ENCODE peak calls at places on chromosomes 11 and 22, in four cellular contexts. Y is endodermal cell, V is HFF-Myc, E is ovary. I is an unnamed sample.

GRCh38 chr22:43293661-43294392 is 49.3 kb downstream of the SCUBE1 start:
- DNase-seq in Y (no peak), V (no peak), E (peak), I (no peak)

GRCh38 chr11:71996946-71997345 is 1.8 kb upstream of the IL18BP start:
- DNase-seq in Y (no peak), V (no peak), E (no peak), I (no peak)

GRCh38 chr11:27619936-27620335 is 80.3 kb downstream of the BDNF start:
- DNase-seq in Y (no peak), V (no peak), E (no peak), I (no peak)

GRCh38 chr11:81963018-81963417 is 770.6 kb downstream of the FAM181B start:
- DNase-seq in Y (no peak), V (no peak), E (no peak), I (no peak)

GRCh38 chr11:120096756-120097191 is 41.1 kb downstream of the TRIM29 start:
- DNase-seq in Y (peak), V (no peak), E (no peak), I (no peak)

GRCh38 chr11:61828629-61829407 is 718 bp downstream of the FADS2 start:
- DNase-seq in Y (peak), V (no peak), E (peak), I (peak)

GRCh38 chr11:30411383-30411782 is 88.5 kb downstream of the ARL14EP start:
- DNase-seq in Y (no peak), V (no peak), E (no peak), I (no peak)

GRCh38 chr11:96137357-96137756 is 205.6 kb downstream of the MAML2 start:
- DNase-seq in Y (no peak), V (no peak), E (no peak), I (no peak)

GRCh38 chr11:126307706-126308105 is 3.8 kb downstream of the DCPS start:
- DNase-seq in Y (peak), V (no peak), E (no peak), I (no peak)

GRCh38 chr11:72939031-72939430 is 124.8 kb downstream of the ATG16L2 start:
- DNase-seq in Y (no peak), V (no peak), E (no peak), I (no peak)

GRCh38 chr11:47571012-47571729 is 5.8 kb downstream of the PTPMT1 start:
- DNase-seq in Y (no peak), V (no peak), E (no peak), I (no peak)

GRCh38 chr11:68927280-68928107 is 23.8 kb downstream of the IGHMBP2 start:
- DNase-seq in Y (no peak), V (no peak), E (no peak), I (no peak)

GRCh38 chr11:128346808-128347207 is 240.6 kb downstream of the ETS1 start:
- DNase-seq in Y (no peak), V (no peak), E (no peak), I (no peak)

GRCh38 chr11:32213223-32213622 is 122.3 kb downstream of the RCN1 start:
- DNase-seq in Y (no peak), V (peak), E (no peak), I (no peak)

GRCh38 chr11:76159303-76159937 is 46.9 kb downstream of the WNT11 start:
- DNase-seq in Y (no peak), V (no peak), E (no peak), I (no peak)

GRCh38 chr11:120208777-120209176 is 2.1 kb upstream of the OAF start:
- DNase-seq in Y (no peak), V (peak), E (peak), I (no peak)

GRCh38 chr11:129247129-129247528 is 55.0 kb upstream of the ARHGAP32 start:
- DNase-seq in Y (no peak), V (no peak), E (no peak), I (no peak)

GRCh38 chr11:75802913-75803820 is 11.8 kb upstream of the UVRAG start:
- DNase-seq in Y (peak), V (peak), E (peak), I (no peak)

GRCh38 chr22:49193901-49194465 is 633.7 kb downstream of the BRD1 start:
- DNase-seq in Y (no peak), V (no peak), E (no peak), I (no peak)

GRCh38 chr22:44676441-44677298 is 25.3 kb upstream of the PRR5 start:
- DNase-seq in Y (peak), V (no peak), E (no peak), I (no peak)

GRCh38 chr11:75946531-75947530 is 131.8 kb downstream of the UVRAG start:
- DNase-seq in Y (peak), V (peak), E (no peak), I (no peak)

GRCh38 chr22:17097062-17097461 is 12.3 kb downstream of the IL17RA start:
- DNase-seq in Y (no peak), V (no peak), E (no peak), I (peak)

GRCh38 chr11:73981051-73981805 is 1.4 kb downstream of the UCP2 start:
- DNase-seq in Y (peak), V (no peak), E (no peak), I (no peak)

GRCh38 chr11:32792948-32793475 is 1.4 kb downstream of the CCDC73 start:
- DNase-seq in Y (peak), V (peak), E (peak), I (no peak)

GRCh38 chr11:107757661-107758060 is 45.8 kb upstream of the SLN start:
- DNase-seq in Y (peak), V (no peak), E (no peak), I (no peak)
- TF ChIP-seq CTCF in Y (peak), V (peak), E (no peak), I (no peak)

GRCh38 chr11:3971756-3972404 is 116.4 kb downstream of the STIM1 start:
- DNase-seq in Y (no peak), V (no peak), E (no peak), I (no peak)
- TF ChIP-seq CTCF in Y (no peak), V (no peak), E (no peak), I (no peak)

GRCh38 chr22:20549232-20549841 is 41.9 kb downstream of the MED15 start:
- DNase-seq in Y (no peak), V (no peak), E (no peak), I (no peak)
- TF ChIP-seq CTCF in Y (no peak), V (no peak), E (no peak), I (no peak)

DNA sequence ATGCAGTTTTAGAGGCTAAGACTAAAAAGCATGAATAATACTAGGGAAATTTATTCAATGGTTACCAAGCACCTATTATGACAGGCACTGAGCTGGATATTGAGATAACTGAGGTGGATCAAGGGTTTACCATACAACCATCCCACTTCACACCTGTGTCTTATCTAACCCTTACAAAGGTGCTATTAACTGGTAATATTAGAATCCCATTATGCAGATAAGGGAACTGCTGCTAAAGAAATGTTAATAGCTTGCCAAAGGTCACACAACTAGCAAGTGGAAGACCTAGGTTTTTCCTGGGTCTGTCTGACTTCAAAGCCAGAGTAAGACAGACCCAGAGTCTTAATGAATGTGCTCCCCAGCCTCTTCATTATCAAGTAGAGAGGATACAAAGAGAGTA is 21.1 kb upstream of the VSTM5 start:
- DNase-seq in Y (no peak), V (no peak), E (no peak), I (no peak)
- TF ChIP-seq CTCF in Y (no peak), V (no peak), E (no peak), I (no peak)

GRCh38 chr11:8206251-8207079 is 37.6 kb upstream of the RIC3 start:
- DNase-seq in Y (peak), V (no peak), E (peak), I (peak)

GRCh38 chr11:8207080-8208000 is 38.5 kb upstream of the RIC3 start:
- DNase-seq in Y (peak), V (peak), E (no peak), I (peak)

GRCh38 chr11:8213390-8213789 is 44.6 kb upstream of the RIC3 start:
- DNase-seq in Y (no peak), V (no peak), E (no peak), I (no peak)

GRCh38 chr11:8205566-8205965 is 36.7 kb upstream of the RIC3 start:
- DNase-seq in Y (peak), V (no peak), E (no peak), I (peak)

DNA sequence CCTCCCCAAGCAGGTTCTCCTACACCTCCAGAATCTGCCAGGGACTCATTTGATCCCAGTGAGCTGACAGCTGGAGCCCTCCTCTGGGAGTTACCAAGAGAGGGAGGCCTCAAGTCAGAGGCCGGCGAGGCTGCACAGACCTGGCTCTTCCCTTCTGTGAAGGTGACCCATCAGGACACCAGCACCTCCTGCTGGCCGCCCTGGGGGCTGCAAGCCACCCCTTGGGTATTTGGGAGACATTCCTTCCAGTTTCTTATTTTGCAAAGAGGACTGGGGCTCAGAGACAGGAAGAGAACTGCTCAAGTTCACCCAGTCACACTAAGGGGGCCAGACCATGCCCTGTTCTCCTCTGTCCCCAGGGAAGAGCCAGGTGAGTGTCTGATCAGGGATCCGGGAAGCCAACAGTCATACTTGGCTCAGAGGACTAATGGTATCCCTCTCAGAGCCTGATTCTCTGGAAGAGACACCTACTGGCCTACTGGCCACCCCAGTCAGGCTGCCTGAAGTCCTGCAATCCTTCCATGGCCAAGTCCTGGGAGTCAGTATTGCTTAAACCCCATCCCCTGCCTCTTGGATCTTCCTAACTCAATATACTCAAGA is 40.5 kb upstream of the RIC3 start:
- DNase-seq in Y (peak), V (no peak), E (no peak), I (no peak)
- TF ChIP-seq CTCF in Y (peak), V (peak), E (no peak), I (peak)

DNA sequence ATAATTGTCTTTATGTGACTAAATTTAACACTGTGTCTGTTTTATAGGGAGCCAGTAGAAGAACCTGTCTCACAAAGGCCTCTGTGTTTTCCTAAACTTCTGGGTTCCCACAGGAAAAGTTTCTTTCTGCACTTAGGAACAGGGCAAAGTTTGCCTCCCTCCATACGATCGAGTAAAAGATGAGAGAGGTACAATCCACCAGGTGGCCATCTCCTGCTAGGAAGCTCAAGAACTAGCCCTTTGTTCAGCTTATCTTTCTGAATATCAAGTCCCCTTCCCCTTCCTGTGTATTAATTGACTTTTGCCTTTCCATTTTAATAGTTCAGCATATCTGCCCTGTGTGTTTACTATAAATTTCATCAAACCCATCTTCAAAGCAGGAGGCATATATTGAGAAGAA is 18.0 kb downstream of the CSNK2A3 start:
- DNase-seq in Y (no peak), V (no peak), E (no peak), I (no peak)
- TF ChIP-seq CTCF in Y (peak), V (no peak), E (no peak), I (no peak)

DNA sequence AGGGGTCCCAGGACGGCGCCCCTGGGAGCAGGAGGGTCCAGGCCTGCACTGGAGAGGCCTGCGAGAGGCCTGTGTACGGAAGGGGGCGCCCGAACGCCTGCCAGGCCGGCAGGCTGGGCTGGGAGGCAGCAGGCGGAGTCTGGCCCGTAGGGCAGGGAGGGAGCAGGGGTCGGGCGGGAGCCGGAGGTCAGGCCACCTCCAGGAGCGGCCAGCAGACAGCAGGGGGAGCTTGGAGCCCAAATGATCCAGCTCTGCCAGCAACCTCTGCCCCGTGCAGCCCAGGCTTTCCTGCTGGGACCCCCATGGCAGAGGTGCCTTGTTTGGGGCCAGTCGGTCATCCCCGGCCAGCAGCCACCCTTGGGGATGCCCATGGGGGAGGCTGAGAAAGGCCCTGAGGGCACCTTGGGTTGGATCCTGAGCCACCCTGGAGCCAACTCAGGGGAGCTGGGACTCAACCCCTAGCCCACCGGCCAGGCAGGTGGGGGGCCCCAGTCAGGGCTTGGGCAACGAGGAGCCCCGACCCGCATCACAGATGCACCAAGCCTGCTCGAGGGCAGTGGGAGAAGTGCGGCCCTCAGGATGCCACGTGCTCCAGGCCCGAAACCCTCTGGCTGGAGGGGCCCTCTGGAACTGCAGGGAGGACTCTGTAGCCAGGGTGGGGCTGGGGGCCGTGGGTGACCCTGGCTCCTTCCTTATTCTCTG is 9.6 kb upstream of the SYT8 start:
- DNase-seq in Y (peak), V (no peak), E (no peak), I (no peak)
- TF ChIP-seq CTCF in Y (peak), V (peak), E (no peak), I (no peak)

DNA sequence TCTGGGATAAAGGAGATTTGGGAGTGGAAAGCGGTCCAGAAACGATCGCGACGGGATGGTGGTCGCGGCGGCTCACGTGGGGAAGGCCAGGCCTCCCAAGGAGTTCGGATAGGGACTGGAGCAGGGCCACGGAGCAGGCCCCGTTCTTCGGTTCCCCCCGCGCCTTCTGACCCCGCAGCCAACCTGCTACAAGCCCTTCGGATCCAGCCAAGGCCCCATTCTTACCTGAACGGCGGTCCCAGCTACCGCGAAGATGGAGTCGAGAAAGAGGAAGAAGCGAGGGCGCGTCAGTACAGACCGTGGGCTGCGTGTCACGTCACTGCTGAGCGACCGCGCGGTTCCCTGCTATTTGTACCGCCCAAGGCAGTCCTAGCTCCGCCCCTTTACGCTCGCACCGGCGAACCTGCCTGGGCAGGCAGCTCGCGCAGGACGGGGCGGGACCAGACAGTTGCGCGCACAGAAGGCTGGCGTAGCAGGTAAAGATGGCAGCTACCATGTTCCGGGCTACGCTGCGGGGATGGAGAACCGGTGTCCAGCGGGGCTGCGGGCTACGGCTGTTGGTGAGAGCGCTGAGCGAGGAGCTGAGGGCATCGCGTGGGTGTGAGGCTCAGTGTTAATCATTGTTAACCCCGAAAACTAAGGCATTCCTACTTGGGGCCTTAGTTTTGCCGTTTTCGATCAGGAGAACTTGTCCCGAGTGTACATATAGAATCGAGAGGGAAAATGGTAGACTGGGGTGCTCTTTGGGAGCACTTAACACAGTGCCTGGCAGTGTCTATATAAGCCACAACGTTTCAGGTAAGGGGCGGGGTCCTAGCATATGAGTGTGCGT is at the start of the genes FAU and MRPL49:
- DNase-seq in Y (peak), V (peak), E (peak), I (peak)
- TF ChIP-seq CTCF in Y (no peak), V (no peak), E (no peak), I (no peak)

GRCh38 chr11:15216678-15217077 is 102.0 kb downstream of the INSC start:
- DNase-seq in Y (peak), V (no peak), E (no peak), I (no peak)
- TF ChIP-seq CTCF in Y (peak), V (peak), E (no peak), I (no peak)

GRCh38 chr22:35275580-35275979 is 18.3 kb downstream of the HMGXB4 start:
- DNase-seq in Y (no peak), V (no peak), E (no peak), I (no peak)

GRCh38 chr22:35266277-35266676 is 9.0 kb downstream of the HMGXB4 start:
- DNase-seq in Y (no peak), V (no peak), E (no peak), I (no peak)

GRCh38 chr22:35264986-35265385 is 7.7 kb downstream of the HMGXB4 start:
- DNase-seq in Y (no peak), V (no peak), E (no peak), I (no peak)

GRCh38 chr22:35274154-35274871 is 17.0 kb downstream of the HMGXB4 start:
- DNase-seq in Y (no peak), V (no peak), E (no peak), I (no peak)

DNA sequence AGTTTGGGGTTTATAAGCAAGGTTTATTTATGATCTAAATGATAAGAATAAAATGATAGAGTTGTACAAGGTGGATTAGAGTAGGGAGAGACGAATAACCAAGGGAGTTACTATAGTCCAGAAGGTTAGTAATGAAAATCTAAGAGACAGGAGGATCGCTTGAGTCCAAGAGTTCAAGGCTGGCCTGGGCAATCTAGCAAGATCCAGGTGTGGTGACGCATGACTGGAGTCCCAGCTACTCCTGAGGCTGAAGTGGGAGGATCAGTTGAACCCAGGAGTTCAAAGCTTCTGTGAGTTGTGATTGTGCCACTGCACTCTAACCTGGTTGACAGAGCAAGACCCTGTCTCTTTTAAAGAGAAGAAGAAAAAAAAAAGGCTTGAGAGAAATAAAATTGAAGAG is 12.3 kb downstream of the HMGXB4 start:
- DNase-seq in Y (no peak), V (no peak), E (no peak), I (no peak)
- TF ChIP-seq CTCF in Y (no peak), V (no peak), E (no peak), I (no peak)

I was measured in coronary artery.